ENCODE peak calls at places on chromosomes 2 and 18, in five cellular contexts. One of them, this sample, is unnamed.

GRCh38 chr18:55879331-55879730 is 291.3 kb upstream of the TCF4 start:
- DNase-seq in A673: no peak
- DNase-seq in fibroblast of the aortic adventitia: peak; percentile 16
- DNase-seq in left ventricle myocardium inferior: no peak
- DNase-seq in chondrocyte: no peak
- DNase-seq in this sample: no peak

GRCh38 chr2:237693281-237694039 is 66.1 kb downstream of the LRRFIP1 start:
- DNase-seq in A673: no peak
- DNase-seq in fibroblast of the aortic adventitia: peak; percentile 60
- DNase-seq in left ventricle myocardium inferior: no peak
- DNase-seq in chondrocyte: no peak
- DNase-seq in this sample: no peak

GRCh38 chr2:240593703-240594451 is 7.3 kb downstream of the CAPN10 start:
- DNase-seq in A673: no peak
- DNase-seq in fibroblast of the aortic adventitia: no peak
- DNase-seq in left ventricle myocardium inferior: peak; percentile 76
- DNase-seq in chondrocyte: peak; percentile 89
- DNase-seq in this sample: peak; percentile 15

GRCh38 chr2:97664636-97664970 is 759 bp upstream of the ACTR1B start:
- DNase-seq in A673: peak; percentile 66
- DNase-seq in fibroblast of the aortic adventitia: no peak
- DNase-seq in left ventricle myocardium inferior: no peak
- DNase-seq in chondrocyte: no peak
- DNase-seq in this sample: peak; percentile 46

GRCh38 chr2:38129987-38130386 is 54.0 kb upstream of the CYP1B1 start:
- DNase-seq in A673: no peak
- DNase-seq in fibroblast of the aortic adventitia: peak; percentile 39
- DNase-seq in left ventricle myocardium inferior: no peak
- DNase-seq in chondrocyte: no peak
- DNase-seq in this sample: no peak

GRCh38 chr2:100176925-100177324 is 34.5 kb upstream of the AFF3 start:
- DNase-seq in A673: no peak
- DNase-seq in fibroblast of the aortic adventitia: no peak
- DNase-seq in left ventricle myocardium inferior: no peak
- DNase-seq in chondrocyte: no peak
- DNase-seq in this sample: no peak

GRCh38 chr2:220445429-220446105 is 818.1 kb downstream of the SLC4A3 start:
- DNase-seq in A673: no peak
- DNase-seq in fibroblast of the aortic adventitia: peak; percentile 23
- DNase-seq in left ventricle myocardium inferior: no peak
- DNase-seq in chondrocyte: no peak
- DNase-seq in this sample: no peak

GRCh38 chr2:576292-576691 is 100.9 kb downstream of the TMEM18 start:
- DNase-seq in A673: no peak
- DNase-seq in fibroblast of the aortic adventitia: no peak
- DNase-seq in left ventricle myocardium inferior: no peak
- DNase-seq in chondrocyte: no peak
- DNase-seq in this sample: no peak

GRCh38 chr2:186575856-186576255 is 14.0 kb upstream of the ITGAV start:
- DNase-seq in A673: no peak
- DNase-seq in fibroblast of the aortic adventitia: no peak
- DNase-seq in left ventricle myocardium inferior: no peak
- DNase-seq in chondrocyte: no peak
- DNase-seq in this sample: no peak

GRCh38 chr2:99488999-99489757 is 639 bp downstream of the REV1 start:
- DNase-seq in A673: peak; percentile 29
- DNase-seq in fibroblast of the aortic adventitia: peak; percentile 43
- DNase-seq in left ventricle myocardium inferior: peak; percentile 79
- DNase-seq in chondrocyte: no peak
- DNase-seq in this sample: peak; percentile 74

GRCh38 chr2:35495182-35495581 is 860.4 kb upstream of the CRIM1 start:
- DNase-seq in A673: no peak
- DNase-seq in fibroblast of the aortic adventitia: no peak
- DNase-seq in left ventricle myocardium inferior: no peak
- DNase-seq in chondrocyte: no peak
- DNase-seq in this sample: no peak

GRCh38 chr2:223797811-223798721 is 39.3 kb downstream of the AP1S3 start:
- DNase-seq in A673: peak; percentile 81
- DNase-seq in fibroblast of the aortic adventitia: peak; percentile 71
- DNase-seq in left ventricle myocardium inferior: no peak
- DNase-seq in chondrocyte: no peak
- DNase-seq in this sample: no peak

GRCh38 chr2:130327703-130328527 is 14.8 kb upstream of the IMP4 start:
- DNase-seq in A673: no peak
- DNase-seq in fibroblast of the aortic adventitia: peak; percentile 60
- DNase-seq in left ventricle myocardium inferior: no peak
- DNase-seq in chondrocyte: no peak
- DNase-seq in this sample: peak; percentile 45

GRCh38 chr2:22904126-22904684 is 480.8 kb upstream of the KLHL29 start:
- DNase-seq in A673: peak; percentile 44
- DNase-seq in fibroblast of the aortic adventitia: no peak
- DNase-seq in left ventricle myocardium inferior: peak; percentile 27
- DNase-seq in chondrocyte: no peak
- DNase-seq in this sample: peak; percentile 67

GRCh38 chr18:12247946-12248345 is 6.2 kb upstream of the CIDEA start:
- DNase-seq in A673: no peak
- DNase-seq in fibroblast of the aortic adventitia: no peak
- DNase-seq in left ventricle myocardium inferior: no peak
- DNase-seq in chondrocyte: no peak
- DNase-seq in this sample: no peak

GRCh38 chr18:56139792-56140254 is 498.6 kb downstream of the TXNL1 start:
- DNase-seq in A673: no peak
- DNase-seq in fibroblast of the aortic adventitia: peak; percentile 48
- DNase-seq in left ventricle myocardium inferior: peak; percentile 51
- DNase-seq in chondrocyte: no peak
- DNase-seq in this sample: no peak

GRCh38 chr2:80145499-80145898 is 159.1 kb downstream of the LRRTM1 start:
- DNase-seq in A673: no peak
- DNase-seq in fibroblast of the aortic adventitia: no peak
- DNase-seq in left ventricle myocardium inferior: no peak
- DNase-seq in chondrocyte: no peak
- DNase-seq in this sample: no peak

GRCh38 chr2:219965287-219965870 is 337.9 kb downstream of the SLC4A3 start:
- DNase-seq in A673: peak; percentile 27
- DNase-seq in fibroblast of the aortic adventitia: no peak
- DNase-seq in left ventricle myocardium inferior: no peak
- DNase-seq in chondrocyte: no peak
- DNase-seq in this sample: no peak

GRCh38 chr2:230921806-230922595 is 3.0 kb downstream of the GPR55 start:
- DNase-seq in A673: no peak
- DNase-seq in fibroblast of the aortic adventitia: no peak
- DNase-seq in left ventricle myocardium inferior: no peak
- DNase-seq in chondrocyte: no peak
- DNase-seq in this sample: no peak

GRCh38 chr2:121527009-121527682 is 3.5 kb upstream of the RNU4ATAC start:
- DNase-seq in A673: no peak
- DNase-seq in fibroblast of the aortic adventitia: peak; percentile 76
- DNase-seq in left ventricle myocardium inferior: no peak
- DNase-seq in chondrocyte: no peak
- DNase-seq in this sample: no peak

GRCh38 chr2:63053889-63054725 is 3.5 kb downstream of the OTX1 start:
- DNase-seq in A673: no peak
- DNase-seq in fibroblast of the aortic adventitia: no peak
- DNase-seq in left ventricle myocardium inferior: no peak
- DNase-seq in chondrocyte: no peak
- DNase-seq in this sample: peak; percentile 55

GRCh38 chr18:5237083-5237722 is 40.1 kb upstream of the AKAIN1 start:
- DNase-seq in A673: no peak
- DNase-seq in fibroblast of the aortic adventitia: peak; percentile 22
- DNase-seq in left ventricle myocardium inferior: peak; percentile 15
- DNase-seq in chondrocyte: no peak
- DNase-seq in this sample: no peak

GRCh38 chr2:136000502-136000901 is 15.1 kb upstream of the DARS1 start:
- DNase-seq in A673: no peak
- DNase-seq in fibroblast of the aortic adventitia: no peak
- DNase-seq in left ventricle myocardium inferior: no peak
- DNase-seq in chondrocyte: no peak
- DNase-seq in this sample: no peak

GRCh38 chr18:8106603-8107002 is 502.6 kb upstream of the RAB12 start:
- DNase-seq in A673: no peak
- DNase-seq in fibroblast of the aortic adventitia: no peak
- DNase-seq in left ventricle myocardium inferior: no peak
- DNase-seq in chondrocyte: no peak
- DNase-seq in this sample: no peak

GRCh38 chr2:129441610-129442009 is 537.9 kb upstream of the RAB6C start:
- DNase-seq in A673: no peak
- DNase-seq in fibroblast of the aortic adventitia: no peak
- DNase-seq in left ventricle myocardium inferior: no peak
- DNase-seq in chondrocyte: no peak
- DNase-seq in this sample: no peak

GRCh38 chr2:62369549-62370164 is 136.3 kb downstream of the TMEM17 start:
- DNase-seq in A673: no peak
- DNase-seq in fibroblast of the aortic adventitia: no peak
- DNase-seq in left ventricle myocardium inferior: no peak
- DNase-seq in chondrocyte: no peak
- DNase-seq in this sample: no peak

GRCh38 chr2:102698369-102699111 is 63.3 kb upstream of the TMEM182 start:
- DNase-seq in A673: peak; percentile 2
- DNase-seq in fibroblast of the aortic adventitia: peak; percentile 1
- DNase-seq in left ventricle myocardium inferior: no peak
- DNase-seq in chondrocyte: no peak
- DNase-seq in this sample: no peak

GRCh38 chr2:18169787-18170175 is 291.3 kb downstream of the KCNS3 start:
- DNase-seq in A673: peak; percentile 78
- DNase-seq in fibroblast of the aortic adventitia: no peak
- DNase-seq in left ventricle myocardium inferior: no peak
- DNase-seq in chondrocyte: no peak
- DNase-seq in this sample: no peak

GRCh38 chr2:149573760-149574159 is 13.8 kb downstream of the MMADHC start:
- DNase-seq in A673: peak; percentile 22
- DNase-seq in fibroblast of the aortic adventitia: peak; percentile 40
- DNase-seq in left ventricle myocardium inferior: no peak
- DNase-seq in chondrocyte: no peak
- DNase-seq in this sample: no peak

GRCh38 chr2:23387221-23387550 is 2.2 kb downstream of the KLHL29 start:
- DNase-seq in A673: no peak
- DNase-seq in fibroblast of the aortic adventitia: peak; percentile 32
- DNase-seq in left ventricle myocardium inferior: no peak
- DNase-seq in chondrocyte: no peak
- DNase-seq in this sample: no peak

GRCh38 chr2:27372937-27373336 is 2.5 kb downstream of the SNX17 start:
- DNase-seq in A673: no peak
- DNase-seq in fibroblast of the aortic adventitia: no peak
- DNase-seq in left ventricle myocardium inferior: no peak
- DNase-seq in chondrocyte: no peak
- DNase-seq in this sample: no peak

GRCh38 chr2:231570903-231571302 is 21.8 kb upstream of the TEX44 start:
- DNase-seq in A673: no peak
- DNase-seq in fibroblast of the aortic adventitia: no peak
- DNase-seq in left ventricle myocardium inferior: no peak
- DNase-seq in chondrocyte: no peak
- DNase-seq in this sample: no peak

DNA sequence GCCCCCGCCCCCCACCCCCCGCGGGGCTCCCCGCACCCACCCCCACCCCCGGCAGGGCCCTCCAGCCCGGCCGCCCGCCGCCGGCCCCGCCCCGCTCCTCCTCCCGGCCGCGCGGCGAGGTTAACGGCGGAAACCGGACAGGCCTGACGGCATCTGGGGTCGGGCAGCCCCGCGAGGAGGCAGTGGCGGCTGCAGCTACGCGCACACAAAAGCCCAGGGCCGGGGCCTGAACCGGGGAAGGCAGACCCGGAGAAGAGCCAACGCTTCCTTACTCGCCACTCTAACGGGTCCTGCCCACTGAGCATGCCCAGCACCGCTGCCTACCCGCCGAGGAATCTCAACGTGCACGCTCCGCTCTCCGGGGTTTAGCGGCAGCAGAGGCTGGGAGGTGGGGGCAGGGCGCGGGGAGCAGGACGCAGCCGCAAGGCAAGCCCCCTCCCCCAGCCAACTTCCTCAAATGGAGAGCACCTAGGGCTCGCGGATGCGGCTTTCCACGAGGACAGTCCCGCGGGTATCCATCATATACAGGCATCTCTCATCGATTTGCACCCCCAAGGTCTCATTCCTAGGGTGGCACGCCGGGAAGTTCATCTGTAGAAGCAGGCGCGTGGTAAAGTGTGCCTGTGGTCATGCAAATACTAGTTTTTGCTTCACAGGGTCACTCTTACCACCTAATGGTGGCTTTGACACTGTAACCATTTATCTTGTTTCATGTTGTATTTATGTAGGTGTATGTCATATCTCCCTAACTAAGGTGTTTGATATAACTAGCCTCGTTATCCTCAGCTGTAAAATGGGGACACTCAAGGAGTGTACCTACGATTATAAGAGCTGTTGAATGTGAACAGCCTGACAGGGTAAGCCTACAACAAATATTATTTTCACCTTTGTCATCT is at the start of gene MEMO1:
- DNase-seq in A673: peak; percentile 97
- DNase-seq in fibroblast of the aortic adventitia: peak; percentile 90
- DNase-seq in left ventricle myocardium inferior: peak; percentile 95
- DNase-seq in chondrocyte: peak; percentile 97
- DNase-seq in this sample: peak; percentile 96
- TF ChIP-seq CTCF in A673: no peak
- TF ChIP-seq CTCF in fibroblast of the aortic adventitia: no peak
- TF ChIP-seq CTCF in left ventricle myocardium inferior: no peak
- TF ChIP-seq CTCF in chondrocyte: peak; percentile 12
- TF ChIP-seq CTCF in this sample: no peak

GRCh38 chr18:24022141-24022540 is 7.6 kb downstream of the TTC39C start:
- DNase-seq in A673: peak; percentile 23
- DNase-seq in fibroblast of the aortic adventitia: peak; percentile 53
- DNase-seq in left ventricle myocardium inferior: no peak
- DNase-seq in chondrocyte: no peak
- DNase-seq in this sample: no peak

GRCh38 chr18:24024425-24024824 is 9.9 kb downstream of the TTC39C start:
- DNase-seq in A673: no peak
- DNase-seq in fibroblast of the aortic adventitia: no peak
- DNase-seq in left ventricle myocardium inferior: no peak
- DNase-seq in chondrocyte: no peak
- DNase-seq in this sample: no peak

GRCh38 chr18:24026457-24026856 is 11.9 kb downstream of the TTC39C start:
- DNase-seq in A673: no peak
- DNase-seq in fibroblast of the aortic adventitia: no peak
- DNase-seq in left ventricle myocardium inferior: no peak
- DNase-seq in chondrocyte: no peak
- DNase-seq in this sample: no peak

GRCh38 chr18:24021505-24021904 is 7.0 kb downstream of the TTC39C start:
- DNase-seq in A673: no peak
- DNase-seq in fibroblast of the aortic adventitia: no peak
- DNase-seq in left ventricle myocardium inferior: no peak
- DNase-seq in chondrocyte: no peak
- DNase-seq in this sample: no peak

GRCh38 chr18:24023185-24023814 is 8.7 kb downstream of the TTC39C start:
- DNase-seq in A673: peak; percentile 44
- DNase-seq in fibroblast of the aortic adventitia: no peak
- DNase-seq in left ventricle myocardium inferior: no peak
- DNase-seq in chondrocyte: no peak
- DNase-seq in this sample: no peak
- TF ChIP-seq CTCF in A673: peak; percentile 50
- TF ChIP-seq CTCF in fibroblast of the aortic adventitia: no peak
- TF ChIP-seq CTCF in left ventricle myocardium inferior: no peak
- TF ChIP-seq CTCF in chondrocyte: no peak
- TF ChIP-seq CTCF in this sample: peak; percentile 35

GRCh38 chr2:234840336-234840735 is 111.5 kb upstream of the SH3BP4 start:
- DNase-seq in A673: peak; percentile 94
- DNase-seq in fibroblast of the aortic adventitia: peak; percentile 97
- DNase-seq in left ventricle myocardium inferior: no peak
- DNase-seq in chondrocyte: no peak
- DNase-seq in this sample: no peak
- TF ChIP-seq CTCF in A673: no peak
- TF ChIP-seq CTCF in fibroblast of the aortic adventitia: no peak
- TF ChIP-seq CTCF in left ventricle myocardium inferior: no peak
- TF ChIP-seq CTCF in chondrocyte: no peak
- TF ChIP-seq CTCF in this sample: no peak

GRCh38 chr2:132678498-132678897 is 8.5 kb upstream of the LYPD1 start:
- DNase-seq in A673: no peak
- DNase-seq in fibroblast of the aortic adventitia: peak; percentile 51
- DNase-seq in left ventricle myocardium inferior: no peak
- DNase-seq in chondrocyte: no peak
- DNase-seq in this sample: no peak
- TF ChIP-seq CTCF in A673: no peak
- TF ChIP-seq CTCF in fibroblast of the aortic adventitia: no peak
- TF ChIP-seq CTCF in left ventricle myocardium inferior: no peak
- TF ChIP-seq CTCF in chondrocyte: no peak
- TF ChIP-seq CTCF in this sample: no peak

This sample was measured in glutamatergic neuron.